ENCODE peak calls at places on chromosomes 12 and 14, in four cellular contexts. I, L, B and F are unnamed samples.

GRCh38 chr12:49545815-49546214 is 7.0 kb downstream of the KCNH3 start:
- DNase-seq in I (no peak), L (no peak), B (no peak), F (no peak)

GRCh38 chr12:121989266-121989950 is 32.3 kb upstream of the BCL7A start:
- DNase-seq in I (no peak), L (no peak), B (no peak), F (no peak)

GRCh38 chr12:55982319-55982936 is 8.6 kb downstream of the RAB5B start:
- DNase-seq in I (no peak), L (no peak), B (no peak), F (no peak)

GRCh38 chr14:76480426-76480825 is 104.5 kb downstream of the ESRRB start:
- DNase-seq in I (no peak), L (no peak), B (no peak), F (no peak)

GRCh38 chr12:48067250-48067938 is 38.5 kb downstream of the SENP1 start:
- DNase-seq in I (no peak), L (no peak), B (no peak), F (no peak)

GRCh38 chr12:15599266-15600037 is 189.7 kb downstream of the EPS8 start:
- DNase-seq in I (no peak), L (no peak), B (no peak), F (no peak)

GRCh38 chr14:90577661-90578282 is 180.9 kb downstream of the CALM1 start:
- DNase-seq in I (no peak), L (no peak), B (no peak), F (no peak)

GRCh38 chr14:40691066-40691465 is 915.6 kb upstream of the LRFN5 start:
- DNase-seq in I (no peak), L (no peak), B (no peak), F (no peak)

GRCh38 chr14:100076133-100076532 is 10.9 kb downstream of the EVL start:
- DNase-seq in I (peak; percentile 7), L (peak; percentile 44), B (peak; percentile 52), F (no peak)

GRCh38 chr14:104656014-104656714 is 33.3 kb upstream of the INF2 start:
- DNase-seq in I (no peak), L (no peak), B (no peak), F (no peak)

GRCh38 chr12:26940820-26941219 is 2.5 kb downstream of the FGFR1OP2 start:
- DNase-seq in I (no peak), L (no peak), B (no peak), F (no peak)

GRCh38 chr12:117439531-117440001 is 78.1 kb upstream of the NOS1 start:
- DNase-seq in I (peak; percentile 45), L (no peak), B (no peak), F (no peak)

GRCh38 chr12:52819021-52819420 is 5.1 kb upstream of the KRT4 start:
- DNase-seq in I (no peak), L (no peak), B (no peak), F (no peak)

GRCh38 chr12:52182456-52182855 is 9.4 kb downstream of the KRT80 start:
- DNase-seq in I (no peak), L (no peak), B (no peak), F (no peak)

GRCh38 chr14:90805662-90806548 is 10.3 kb downstream of the TTC7B start:
- DNase-seq in I (peak; percentile 24), L (no peak), B (no peak), F (no peak)

GRCh38 chr12:75672212-75672611 is 160.8 kb upstream of the KRR1 start:
- DNase-seq in I (no peak), L (no peak), B (no peak), F (no peak)

GRCh38 chr12:58765076-58765475 is 155.2 kb downstream of the LRIG3 start:
- DNase-seq in I (no peak), L (no peak), B (no peak), F (no peak)

GRCh38 chr14:73241481-73242165 is 4.3 kb downstream of the PAPLN start:
- DNase-seq in I (no peak), L (no peak), B (no peak), F (peak; percentile 61)

GRCh38 chr12:42666671-42667243 is 77.2 kb upstream of the PRICKLE1 start:
- DNase-seq in I (peak; percentile 84), L (no peak), B (no peak), F (peak; percentile 55)

GRCh38 chr12:13362260-13362841 is 165.8 kb downstream of the EMP1 start:
- DNase-seq in I (peak; percentile 83), L (peak; percentile 31), B (peak; percentile 61), F (no peak)

GRCh38 chr14:93977790-93978581 is 1.6 kb upstream of the ASB2 start:
- DNase-seq in I (no peak), L (no peak), B (no peak), F (no peak)

GRCh38 chr12:1809606-1810140 is 10.7 kb upstream of the LRTM2 start:
- DNase-seq in I (no peak), L (no peak), B (no peak), F (peak; percentile 71)

GRCh38 chr12:58211211-58211610 is 269.8 kb downstream of the ATP23 start:
- DNase-seq in I (no peak), L (no peak), B (no peak), F (no peak)

GRCh38 chr14:42710071-42710470 is 1103.4 kb downstream of the LRFN5 start:
- DNase-seq in I (no peak), L (no peak), B (no peak), F (no peak)

GRCh38 chr12:110100315-110100970 is 23.7 kb upstream of the IFT81 start:
- DNase-seq in I (peak; percentile 82), L (peak; percentile 63), B (peak; percentile 54), F (no peak)

GRCh38 chr12:53667080-53667479 is 8.8 kb downstream of the ATP5MC2 start:
- DNase-seq in I (no peak), L (no peak), B (no peak), F (no peak)

GRCh38 chr12:28909291-28909690 is 239.8 kb upstream of the FAR2 start:
- DNase-seq in I (no peak), L (no peak), B (no peak), F (no peak)

GRCh38 chr14:20427231-20428009 is 8.5 kb downstream of the KLHL33 start:
- DNase-seq in I (no peak), L (no peak), B (no peak), F (no peak)

GRCh38 chr12:74780458-74781241 is 243.0 kb downstream of the ATXN7L3B start:
- DNase-seq in I (no peak), L (no peak), B (no peak), F (no peak)

GRCh38 chr14:22848391-22849164 is 12.2 kb downstream of the MMP14 start:
- DNase-seq in I (peak; percentile 23), L (peak; percentile 86), B (peak; percentile 75), F (peak; percentile 78)

GRCh38 chr12:93429852-93430251 is 11.9 kb downstream of the UBE2N start:
- DNase-seq in I (no peak), L (no peak), B (no peak), F (no peak)
- H3K4me1 ChIP-seq in I (peaks cover 6% of the 10 kb centered on the region), L (no peaks in the 10 kb centered on the region), B (peaks cover 28% of the 10 kb centered on the region), F (peaks cover 28% of the 10 kb centered on the region)

GRCh38 chr12:124778411-124778810 is 85.3 kb downstream of the SCARB1 start:
- DNase-seq in I (no peak), L (no peak), B (no peak), F (no peak)
- H3K4me1 ChIP-seq in I (no peaks in the 10 kb centered on the region), L (no peaks in the 10 kb centered on the region), B (peaks cover 2% of the 10 kb centered on the region), F (peaks cover 3% of the 10 kb centered on the region)

GRCh38 chr12:93808169-93808899 is 131.2 kb downstream of the CRADD start:
- DNase-seq in I (no peak), L (no peak), B (no peak), F (no peak)
- H3K4me1 ChIP-seq in I (peaks cover 3% of the 10 kb centered on the region), L (peaks cover 3% of the 10 kb centered on the region), B (peaks cover 11% of the 10 kb centered on the region), F (peaks cover 39% of the 10 kb centered on the region)

GRCh38 chr12:3002636-3003035 is 43.4 kb downstream of the TEAD4 start:
- DNase-seq in I (no peak), L (no peak), B (no peak), F (no peak)

GRCh38 chr12:3000548-3001275 is 41.5 kb downstream of the TEAD4 start:
- DNase-seq in I (peak; percentile 33), L (no peak), B (no peak), F (no peak)

GRCh38 chr12:2998789-2999264 is 39.6 kb downstream of the TEAD4 start:
- DNase-seq in I (peak; percentile 47), L (peak; percentile 53), B (no peak), F (peak; percentile 73)

GRCh38 chr12:2997989-2998670 is 38.9 kb downstream of the TEAD4 start:
- DNase-seq in I (no peak), L (no peak), B (no peak), F (no peak)

DNA sequence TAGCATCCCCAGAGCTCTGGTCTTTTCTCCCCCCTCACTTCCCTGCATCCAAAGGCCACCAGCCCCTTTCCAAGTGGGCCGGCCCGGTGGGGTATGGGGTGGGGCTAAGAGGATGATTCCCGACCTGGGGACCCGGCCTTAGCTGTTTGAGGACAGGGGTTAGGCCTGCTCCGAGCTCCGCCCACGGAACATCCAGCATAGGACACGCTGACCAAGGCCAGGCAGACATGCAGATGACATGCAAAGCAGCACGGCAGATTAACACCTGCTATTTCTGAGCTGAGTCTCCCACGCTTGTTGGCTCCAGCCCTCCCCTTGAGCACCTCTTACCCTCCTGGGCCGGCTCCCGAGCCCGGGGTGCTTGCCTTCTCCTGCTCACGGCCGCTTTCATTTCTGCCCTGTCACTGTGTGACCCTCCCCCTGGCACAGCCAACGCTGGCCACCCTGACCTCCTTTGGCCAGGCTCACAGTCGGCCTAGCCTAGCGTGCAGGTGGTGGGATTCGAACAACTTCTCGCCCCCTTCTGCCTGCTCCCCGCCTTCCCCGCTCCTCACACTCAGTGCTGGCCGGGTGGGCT is 40.2 kb downstream of the TEAD4 start:
- DNase-seq in I (peak; percentile 66), L (no peak), B (no peak), F (peak; percentile 69)
- H3K4me1 ChIP-seq in I (peaks cover 17% of the 10 kb centered on the region), L (no peaks in the 10 kb centered on the region), B (no peaks in the 10 kb centered on the region), F (no peaks in the 10 kb centered on the region)